ENCODE peak calls at places on chromosomes 12 and 14, in five cellular contexts. One of them, this sample, is unnamed.

GRCh38 chr12:22740656-22741350 is 115.8 kb downstream of the ETNK1 start:
- DNase-seq in fibroblast of pulmonary artery: no peak
- DNase-seq in GM13976: no peak
- DNase-seq in NB4: no peak
- DNase-seq in kidney epithelial cell: no peak
- DNase-seq in this sample: no peak

GRCh38 chr12:47772094-47772660 is 861 bp upstream of the SLC48A1 start:
- DNase-seq in NB4: no peak
- DNase-seq in fibroblast of pulmonary artery: no peak
- DNase-seq in kidney epithelial cell: no peak
- DNase-seq in GM13976: no peak
- DNase-seq in this sample: no peak

GRCh38 chr14:104969741-104970230 is 8.4 kb downstream of the AHNAK2 start:
- DNase-seq in NB4: no peak
- DNase-seq in fibroblast of pulmonary artery: no peak
- DNase-seq in GM13976: no peak
- DNase-seq in kidney epithelial cell: no peak
- DNase-seq in this sample: no peak

GRCh38 chr14:38867561-38868150 is 235.4 kb downstream of the SEC23A start:
- DNase-seq in kidney epithelial cell: peak
- DNase-seq in GM13976: peak
- DNase-seq in fibroblast of pulmonary artery: peak
- DNase-seq in NB4: peak
- DNase-seq in this sample: peak

GRCh38 chr12:116919247-116919671 is 8.5 kb downstream of the FBXW8 start:
- DNase-seq in kidney epithelial cell: no peak
- DNase-seq in fibroblast of pulmonary artery: no peak
- DNase-seq in NB4: peak
- DNase-seq in GM13976: no peak
- DNase-seq in this sample: no peak

GRCh38 chr12:45034861-45035265 is 16.0 kb downstream of the DBX2 start:
- DNase-seq in kidney epithelial cell: no peak
- DNase-seq in NB4: no peak
- DNase-seq in fibroblast of pulmonary artery: no peak
- DNase-seq in GM13976: no peak
- DNase-seq in this sample: peak

GRCh38 chr12:128729628-128730121 is 94.1 kb downstream of the SLC15A4 start:
- DNase-seq in kidney epithelial cell: peak
- DNase-seq in NB4: no peak
- DNase-seq in GM13976: no peak
- DNase-seq in fibroblast of pulmonary artery: no peak
- DNase-seq in this sample: no peak

GRCh38 chr14:31877333-31877798 is 199.7 kb upstream of the ARHGAP5 start:
- DNase-seq in kidney epithelial cell: no peak
- DNase-seq in fibroblast of pulmonary artery: peak
- DNase-seq in GM13976: no peak
- DNase-seq in NB4: no peak
- DNase-seq in this sample: no peak

GRCh38 chr14:50342211-50343080 is 30.3 kb downstream of the DMAC2L start:
- DNase-seq in fibroblast of pulmonary artery: peak
- DNase-seq in GM13976: peak
- DNase-seq in NB4: no peak
- DNase-seq in kidney epithelial cell: no peak
- DNase-seq in this sample: no peak

GRCh38 chr12:102300824-102301461 is 103.3 kb upstream of the PMCH start:
- DNase-seq in fibroblast of pulmonary artery: peak
- DNase-seq in NB4: peak
- DNase-seq in kidney epithelial cell: no peak
- DNase-seq in GM13976: peak
- DNase-seq in this sample: no peak

GRCh38 chr12:107467716-107468115 is 217.9 kb upstream of the PWP1 start:
- DNase-seq in kidney epithelial cell: no peak
- DNase-seq in fibroblast of pulmonary artery: no peak
- DNase-seq in GM13976: no peak
- DNase-seq in NB4: no peak
- DNase-seq in this sample: no peak

GRCh38 chr14:87999282-87999681 is 5.7 kb upstream of the GPR65 start:
- DNase-seq in kidney epithelial cell: no peak
- DNase-seq in GM13976: no peak
- DNase-seq in fibroblast of pulmonary artery: no peak
- DNase-seq in NB4: peak
- DNase-seq in this sample: no peak

GRCh38 chr12:67239061-67239460 is 30.1 kb upstream of the CAND1 start:
- DNase-seq in fibroblast of pulmonary artery: peak
- DNase-seq in kidney epithelial cell: no peak
- DNase-seq in GM13976: no peak
- DNase-seq in NB4: no peak
- DNase-seq in this sample: no peak

GRCh38 chr14:106879241-106879640 is 1352.9 kb downstream of the TMEM121 start:
- DNase-seq in GM13976: peak
- DNase-seq in fibroblast of pulmonary artery: no peak
- DNase-seq in NB4: peak
- DNase-seq in kidney epithelial cell: no peak
- DNase-seq in this sample: no peak

GRCh38 chr12:109716512-109717389 is 3.1 kb downstream of the FAM222A start:
- DNase-seq in kidney epithelial cell: no peak
- DNase-seq in NB4: no peak
- DNase-seq in fibroblast of pulmonary artery: no peak
- DNase-seq in GM13976: no peak
- DNase-seq in this sample: no peak

GRCh38 chr14:101444116-101444515 is 117.2 kb upstream of the DIO3 start:
- DNase-seq in NB4: peak
- DNase-seq in fibroblast of pulmonary artery: no peak
- DNase-seq in kidney epithelial cell: peak
- DNase-seq in GM13976: no peak
- DNase-seq in this sample: no peak

GRCh38 chr14:87391066-87391465 is 601.9 kb downstream of the GALC start:
- DNase-seq in NB4: no peak
- DNase-seq in kidney epithelial cell: no peak
- DNase-seq in fibroblast of pulmonary artery: no peak
- DNase-seq in GM13976: no peak
- DNase-seq in this sample: no peak

GRCh38 chr12:127025545-127025944 is 1241.4 kb upstream of the TMEM132C start:
- DNase-seq in kidney epithelial cell: no peak
- DNase-seq in fibroblast of pulmonary artery: peak
- DNase-seq in NB4: no peak
- DNase-seq in GM13976: no peak
- DNase-seq in this sample: no peak

GRCh38 chr14:39469094-39469710 is 37.0 kb upstream of the FBXO33 start:
- DNase-seq in kidney epithelial cell: no peak
- DNase-seq in NB4: peak
- DNase-seq in GM13976: no peak
- DNase-seq in fibroblast of pulmonary artery: peak
- DNase-seq in this sample: peak

GRCh38 chr12:88529531-88530488 is 50.5 kb downstream of the KITLG start:
- DNase-seq in fibroblast of pulmonary artery: no peak
- DNase-seq in kidney epithelial cell: no peak
- DNase-seq in NB4: no peak
- DNase-seq in GM13976: no peak
- DNase-seq in this sample: no peak

GRCh38 chr14:44712095-44712822 is 205.2 kb upstream of the FSCB start:
- DNase-seq in kidney epithelial cell: no peak
- DNase-seq in NB4: no peak
- DNase-seq in fibroblast of pulmonary artery: no peak
- DNase-seq in GM13976: no peak
- DNase-seq in this sample: no peak

GRCh38 chr12:28189774-28190320 is 409 bp upstream of the CCDC91 start:
- DNase-seq in GM13976: no peak
- DNase-seq in kidney epithelial cell: no peak
- DNase-seq in NB4: no peak
- DNase-seq in fibroblast of pulmonary artery: no peak
- DNase-seq in this sample: no peak

GRCh38 chr14:20350860-20351259 is 7.4 kb downstream of the PARP2 start:
- DNase-seq in GM13976: no peak
- DNase-seq in kidney epithelial cell: no peak
- DNase-seq in NB4: no peak
- DNase-seq in fibroblast of pulmonary artery: peak
- DNase-seq in this sample: no peak

GRCh38 chr12:29519585-29520182 is 22.2 kb upstream of the OVCH1 start:
- DNase-seq in GM13976: peak
- DNase-seq in fibroblast of pulmonary artery: peak
- DNase-seq in NB4: peak
- DNase-seq in kidney epithelial cell: no peak
- DNase-seq in this sample: peak

GRCh38 chr14:80116157-80116556 is 95.1 kb downstream of the DIO2 start:
- DNase-seq in fibroblast of pulmonary artery: no peak
- DNase-seq in kidney epithelial cell: no peak
- DNase-seq in NB4: no peak
- DNase-seq in GM13976: no peak
- DNase-seq in this sample: no peak
- TF ChIP-seq CTCF in fibroblast of pulmonary artery: no peak
- TF ChIP-seq CTCF in kidney epithelial cell: no peak
- TF ChIP-seq CTCF in NB4: no peak
- TF ChIP-seq CTCF in GM13976: no peak
- TF ChIP-seq CTCF in this sample: no peak

DNA sequence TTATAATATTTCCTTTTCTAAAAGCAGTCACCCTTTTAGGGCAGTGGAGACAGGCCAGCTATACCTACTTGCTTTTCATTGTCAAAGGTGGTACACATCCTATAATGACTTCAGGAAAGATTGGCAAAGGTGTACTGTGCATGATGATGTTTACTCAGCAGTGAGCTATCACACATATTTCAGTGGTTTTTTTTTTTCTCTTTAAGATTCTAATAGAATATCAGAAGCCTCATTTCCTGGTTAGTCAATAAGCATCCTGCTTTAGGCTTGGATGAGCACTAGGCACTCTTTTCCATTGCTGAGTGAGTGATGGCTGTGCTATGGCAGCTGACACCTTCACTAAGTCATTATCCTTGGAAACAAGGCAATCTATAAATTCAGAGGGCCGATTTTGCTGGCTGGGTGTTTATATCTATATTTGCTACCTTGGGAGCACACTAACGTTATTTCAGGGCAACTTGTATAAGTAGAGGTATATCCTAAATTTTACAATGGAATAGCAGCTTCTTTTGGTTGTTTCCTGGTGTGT is 161.1 kb upstream of the RASSF8 start:
- DNase-seq in kidney epithelial cell: no peak
- DNase-seq in GM13976: no peak
- DNase-seq in fibroblast of pulmonary artery: no peak
- DNase-seq in NB4: no peak
- DNase-seq in this sample: no peak
- TF ChIP-seq CTCF in kidney epithelial cell: no peak
- TF ChIP-seq CTCF in GM13976: no peak
- TF ChIP-seq CTCF in fibroblast of pulmonary artery: no peak
- TF ChIP-seq CTCF in NB4: no peak
- TF ChIP-seq CTCF in this sample: no peak

DNA sequence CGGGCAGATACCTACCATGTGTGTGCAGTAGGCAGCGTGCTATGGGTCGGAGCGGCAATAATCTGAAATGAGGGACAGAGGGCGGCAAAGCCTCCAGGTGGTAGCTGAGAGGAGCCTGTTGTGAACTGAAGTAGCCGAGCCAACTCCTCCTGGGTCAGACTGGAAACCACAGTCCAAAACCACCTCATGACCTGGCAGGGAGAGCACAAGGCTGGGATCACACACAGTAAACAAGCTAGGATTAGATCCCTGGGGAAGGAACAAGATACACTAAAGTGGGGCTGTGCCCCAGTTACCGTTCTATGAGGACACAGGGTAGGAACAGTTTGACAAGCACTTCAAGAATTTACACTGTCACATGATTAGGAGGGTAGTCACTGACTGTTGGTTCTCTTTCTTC is 49.0 kb downstream of the AREL1 start:
- DNase-seq in fibroblast of pulmonary artery: no peak
- DNase-seq in GM13976: no peak
- DNase-seq in kidney epithelial cell: no peak
- DNase-seq in NB4: no peak
- DNase-seq in this sample: no peak
- TF ChIP-seq CTCF in fibroblast of pulmonary artery: no peak
- TF ChIP-seq CTCF in GM13976: no peak
- TF ChIP-seq CTCF in kidney epithelial cell: no peak
- TF ChIP-seq CTCF in NB4: no peak
- TF ChIP-seq CTCF in this sample: no peak

GRCh38 chr12:169528-170360 is 44.2 kb downstream of the SLC6A12 start:
- DNase-seq in kidney epithelial cell: no peak
- DNase-seq in fibroblast of pulmonary artery: no peak
- DNase-seq in NB4: no peak
- DNase-seq in GM13976: no peak
- DNase-seq in this sample: no peak
- TF ChIP-seq CTCF in kidney epithelial cell: peak
- TF ChIP-seq CTCF in fibroblast of pulmonary artery: no peak
- TF ChIP-seq CTCF in NB4: no peak
- TF ChIP-seq CTCF in GM13976: no peak
- TF ChIP-seq CTCF in this sample: peak

GRCh38 chr12:132284071-132284492 is 45.3 kb downstream of the GALNT9 start:
- DNase-seq in kidney epithelial cell: no peak
- DNase-seq in GM13976: no peak
- DNase-seq in fibroblast of pulmonary artery: peak
- DNase-seq in NB4: peak
- DNase-seq in this sample: no peak
- TF ChIP-seq CTCF in kidney epithelial cell: peak
- TF ChIP-seq CTCF in GM13976: no peak
- TF ChIP-seq CTCF in fibroblast of pulmonary artery: peak
- TF ChIP-seq CTCF in NB4: peak
- TF ChIP-seq CTCF in this sample: peak

DNA sequence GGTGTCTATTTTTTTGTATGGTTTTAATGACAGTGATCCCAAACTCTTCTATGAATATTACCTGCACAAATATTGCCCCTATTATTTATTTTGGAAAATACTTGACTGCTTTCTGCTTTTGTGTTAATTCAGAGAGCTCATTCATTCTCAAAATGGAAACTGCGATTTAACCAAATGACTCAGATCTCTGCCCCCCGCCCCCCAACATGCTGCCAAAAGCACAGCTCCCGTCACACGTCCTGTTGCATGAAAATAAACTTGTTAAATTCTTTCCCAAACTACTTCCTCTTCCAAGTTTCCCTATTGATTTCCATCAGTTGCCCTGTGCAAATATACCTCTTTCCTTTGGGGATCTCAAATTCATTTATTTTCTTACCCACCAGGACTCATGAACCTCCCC is 18.0 kb upstream of the NRDE2 start:
- DNase-seq in GM13976: peak
- DNase-seq in fibroblast of pulmonary artery: no peak
- DNase-seq in kidney epithelial cell: no peak
- DNase-seq in NB4: no peak
- DNase-seq in this sample: no peak
- TF ChIP-seq CTCF in GM13976: no peak
- TF ChIP-seq CTCF in fibroblast of pulmonary artery: no peak
- TF ChIP-seq CTCF in kidney epithelial cell: no peak
- TF ChIP-seq CTCF in NB4: no peak
- TF ChIP-seq CTCF in this sample: no peak